ENCODE peak calls at places on chromosome 21, in five cellular contexts. One of them, this sample, is unnamed.

GRCh38 chr21:26766826-26767325 is 78.3 kb downstream of the ADAMTS1 start:
- DNase-seq in NCI-H2171: no peak
- DNase-seq in iris pigment epithelial cell: no peak
- DNase-seq in cardiac muscle cell: no peak
- DNase-seq in body of pancreas: no peak
- DNase-seq in this sample: no peak

GRCh38 chr21:43631411-43632107 is 27.7 kb downstream of the HSF2BP start:
- DNase-seq in cardiac muscle cell: no peak
- DNase-seq in body of pancreas: no peak
- DNase-seq in NCI-H2171: no peak
- DNase-seq in iris pigment epithelial cell: no peak
- DNase-seq in this sample: no peak

GRCh38 chr21:36338975-36339374 is 19.0 kb downstream of the MORC3 start:
- DNase-seq in iris pigment epithelial cell: peak
- DNase-seq in body of pancreas: no peak
- DNase-seq in NCI-H2171: no peak
- DNase-seq in cardiac muscle cell: peak
- DNase-seq in this sample: no peak

GRCh38 chr21:42199488-42200463 is 19.2 kb upstream of the ABCG1 start:
- DNase-seq in cardiac muscle cell: peak
- DNase-seq in iris pigment epithelial cell: peak
- DNase-seq in NCI-H2171: no peak
- DNase-seq in body of pancreas: no peak
- DNase-seq in this sample: no peak

GRCh38 chr21:42614811-42615342 is 38.5 kb upstream of the PDE9A start:
- DNase-seq in cardiac muscle cell: no peak
- DNase-seq in iris pigment epithelial cell: peak
- DNase-seq in NCI-H2171: no peak
- DNase-seq in body of pancreas: peak
- DNase-seq in this sample: no peak

GRCh38 chr21:37378700-37379139 is 12.1 kb downstream of the DYRK1A start:
- DNase-seq in NCI-H2171: no peak
- DNase-seq in cardiac muscle cell: no peak
- DNase-seq in body of pancreas: no peak
- DNase-seq in iris pigment epithelial cell: no peak
- DNase-seq in this sample: no peak

GRCh38 chr21:37082856-37083611 is 10.0 kb downstream of the TTC3 start:
- DNase-seq in body of pancreas: no peak
- DNase-seq in iris pigment epithelial cell: no peak
- DNase-seq in NCI-H2171: no peak
- DNase-seq in cardiac muscle cell: no peak
- DNase-seq in this sample: no peak

GRCh38 chr21:46078322-46078981 is 19.5 kb upstream of the COL6A2 start:
- DNase-seq in body of pancreas: peak
- DNase-seq in cardiac muscle cell: no peak
- DNase-seq in iris pigment epithelial cell: no peak
- DNase-seq in NCI-H2171: no peak
- DNase-seq in this sample: no peak

GRCh38 chr21:34670220-34670961 is 1.6 kb downstream of the CLIC6 start:
- DNase-seq in cardiac muscle cell: no peak
- DNase-seq in iris pigment epithelial cell: no peak
- DNase-seq in NCI-H2171: no peak
- DNase-seq in body of pancreas: no peak
- DNase-seq in this sample: no peak

GRCh38 chr21:14632359-14632758 is 86.2 kb upstream of the SAMSN1 start:
- DNase-seq in NCI-H2171: no peak
- DNase-seq in iris pigment epithelial cell: no peak
- DNase-seq in body of pancreas: no peak
- DNase-seq in cardiac muscle cell: no peak
- DNase-seq in this sample: no peak

GRCh38 chr21:40177979-40178378 is 310.7 kb downstream of the PCP4 start:
- DNase-seq in NCI-H2171: no peak
- DNase-seq in body of pancreas: no peak
- DNase-seq in cardiac muscle cell: no peak
- DNase-seq in iris pigment epithelial cell: no peak
- DNase-seq in this sample: no peak

GRCh38 chr21:36423772-36424433 is 38.7 kb downstream of the CHAF1B start:
- DNase-seq in NCI-H2171: no peak
- DNase-seq in body of pancreas: no peak
- DNase-seq in iris pigment epithelial cell: no peak
- DNase-seq in cardiac muscle cell: no peak
- DNase-seq in this sample: no peak

GRCh38 chr21:34852438-34852837 is 183.6 kb downstream of the CLIC6 start:
- DNase-seq in cardiac muscle cell: no peak
- DNase-seq in iris pigment epithelial cell: peak
- DNase-seq in NCI-H2171: no peak
- DNase-seq in body of pancreas: no peak
- DNase-seq in this sample: no peak

GRCh38 chr21:42681296-42682206 is 28.1 kb downstream of the PDE9A start:
- DNase-seq in cardiac muscle cell: no peak
- DNase-seq in body of pancreas: no peak
- DNase-seq in NCI-H2171: no peak
- DNase-seq in iris pigment epithelial cell: no peak
- DNase-seq in this sample: no peak

GRCh38 chr21:46189213-46189958 is 5.1 kb upstream of the SPATC1L start:
- DNase-seq in NCI-H2171: peak
- DNase-seq in cardiac muscle cell: peak
- DNase-seq in body of pancreas: no peak
- DNase-seq in iris pigment epithelial cell: peak
- DNase-seq in this sample: no peak

GRCh38 chr21:33025471-33026298 is at the start of gene OLIG2:
- DNase-seq in body of pancreas: no peak
- DNase-seq in cardiac muscle cell: no peak
- DNase-seq in iris pigment epithelial cell: no peak
- DNase-seq in NCI-H2171: peak
- DNase-seq in this sample: no peak

GRCh38 chr21:42820513-42821465 is 58.5 kb downstream of the WDR4 start:
- DNase-seq in NCI-H2171: no peak
- DNase-seq in cardiac muscle cell: no peak
- DNase-seq in iris pigment epithelial cell: no peak
- DNase-seq in body of pancreas: no peak
- DNase-seq in this sample: no peak

GRCh38 chr21:19981938-19982337 is 1016.3 kb upstream of the NCAM2 start:
- DNase-seq in iris pigment epithelial cell: no peak
- DNase-seq in cardiac muscle cell: no peak
- DNase-seq in body of pancreas: no peak
- DNase-seq in NCI-H2171: no peak
- DNase-seq in this sample: no peak

GRCh38 chr21:39681257-39681656 is 63.7 kb upstream of the IGSF5 start:
- DNase-seq in NCI-H2171: no peak
- DNase-seq in iris pigment epithelial cell: peak
- DNase-seq in cardiac muscle cell: peak
- DNase-seq in body of pancreas: no peak
- DNase-seq in this sample: no peak

GRCh38 chr21:41957991-41958766 is 4.4 kb upstream of the C2CD2 start:
- DNase-seq in body of pancreas: peak
- DNase-seq in iris pigment epithelial cell: peak
- DNase-seq in cardiac muscle cell: peak
- DNase-seq in NCI-H2171: peak
- DNase-seq in this sample: peak

GRCh38 chr21:46459356-46460112 is 843 bp downstream of the DIP2A start:
- DNase-seq in cardiac muscle cell: peak
- DNase-seq in iris pigment epithelial cell: peak
- DNase-seq in NCI-H2171: no peak
- DNase-seq in body of pancreas: peak
- DNase-seq in this sample: peak

GRCh38 chr21:43306911-43307676 is 119.8 kb downstream of the SIK1 start:
- DNase-seq in NCI-H2171: peak
- DNase-seq in iris pigment epithelial cell: peak
- DNase-seq in body of pancreas: no peak
- DNase-seq in cardiac muscle cell: no peak
- DNase-seq in this sample: peak

GRCh38 chr21:45822429-45823099 is 159.0 kb upstream of the COL6A1 start:
- DNase-seq in body of pancreas: no peak
- DNase-seq in NCI-H2171: no peak
- DNase-seq in iris pigment epithelial cell: no peak
- DNase-seq in cardiac muscle cell: no peak
- DNase-seq in this sample: no peak

GRCh38 chr21:26966978-26967913 is at the start of gene ADAMTS5:
- DNase-seq in body of pancreas: peak
- DNase-seq in iris pigment epithelial cell: peak
- DNase-seq in NCI-H2171: peak
- DNase-seq in cardiac muscle cell: peak
- DNase-seq in this sample: peak

GRCh38 chr21:32806810-32807386 is 35.3 kb upstream of the PAXBP1 start:
- DNase-seq in body of pancreas: no peak
- DNase-seq in cardiac muscle cell: peak
- DNase-seq in iris pigment epithelial cell: peak
- DNase-seq in NCI-H2171: no peak
- DNase-seq in this sample: no peak

GRCh38 chr21:32312321-32312720 is 13.7 kb downstream of the MRAP start:
- DNase-seq in cardiac muscle cell: no peak
- DNase-seq in body of pancreas: no peak
- DNase-seq in iris pigment epithelial cell: no peak
- DNase-seq in NCI-H2171: no peak
- DNase-seq in this sample: peak

GRCh38 chr21:29017639-29018237 is 1.4 kb downstream of the RWDD2B start:
- DNase-seq in body of pancreas: no peak
- DNase-seq in cardiac muscle cell: peak
- DNase-seq in iris pigment epithelial cell: no peak
- DNase-seq in NCI-H2171: no peak
- DNase-seq in this sample: no peak

GRCh38 chr21:42439284-42440186 is 35.8 kb downstream of the UBASH3A start:
- DNase-seq in body of pancreas: no peak
- DNase-seq in NCI-H2171: no peak
- DNase-seq in iris pigment epithelial cell: no peak
- DNase-seq in cardiac muscle cell: no peak
- DNase-seq in this sample: no peak

GRCh38 chr21:46509760-46510159 is 51.1 kb downstream of the DIP2A start:
- DNase-seq in body of pancreas: peak
- DNase-seq in iris pigment epithelial cell: peak
- DNase-seq in cardiac muscle cell: peak
- DNase-seq in NCI-H2171: no peak
- DNase-seq in this sample: no peak

GRCh38 chr21:28754127-28754611 is 238.5 kb downstream of the LTN1 start:
- DNase-seq in body of pancreas: no peak
- DNase-seq in NCI-H2171: no peak
- DNase-seq in cardiac muscle cell: peak
- DNase-seq in iris pigment epithelial cell: peak
- DNase-seq in this sample: peak